ENCODE peak calls at places on chromosomes 7 and 10, in five cellular contexts. P is GM12865, R is transverse colon, O is IMR-90, A is BJ. E is an unnamed sample.

GRCh38 chr7:149598721-149599308 is 101.2 kb upstream of the ZNF746 start:
- DNase-seq in P (peak; percentile 65), R (no peak), O (peak; percentile 38), A (no peak), E (peak; percentile 53)

GRCh38 chr7:90618880-90619279 is 22.8 kb downstream of the CDK14 start:
- DNase-seq in P (no peak), R (no peak), O (no peak), A (no peak), E (no peak)

GRCh38 chr7:100825760-100826545 is 1.4 kb downstream of the EPHB4 start:
- DNase-seq in P (no peak), R (no peak), O (peak; percentile 59), A (no peak), E (peak; percentile 41)

GRCh38 chr10:113528876-113529275 is 24.0 kb upstream of the HABP2 start:
- DNase-seq in P (no peak), R (no peak), O (no peak), A (no peak), E (no peak)

GRCh38 chr7:1814089-1814811 is 144.2 kb downstream of the ELFN1 start:
- DNase-seq in P (no peak), R (no peak), O (no peak), A (no peak), E (no peak)

GRCh38 chr10:3668276-3668960 is 116.6 kb downstream of the KLF6 start:
- DNase-seq in P (no peak), R (peak; percentile 52), O (peak; percentile 84), A (peak; percentile 4), E (peak; percentile 94)

GRCh38 chr7:77524732-77525131 is 12.4 kb upstream of the PTPN12 start:
- DNase-seq in P (no peak), R (no peak), O (no peak), A (no peak), E (no peak)

GRCh38 chr7:155422599-155423336 is 35.2 kb upstream of the EN2 start:
- DNase-seq in P (no peak), R (no peak), O (no peak), A (no peak), E (no peak)

GRCh38 chr10:86203162-86203905 is 163.3 kb downstream of the GRID1 start:
- DNase-seq in P (peak; percentile 32), R (no peak), O (peak; percentile 10), A (no peak), E (peak; percentile 21)

GRCh38 chr7:26091933-26092332 is 60.1 kb upstream of the NFE2L3 start:
- DNase-seq in P (peak; percentile 30), R (no peak), O (peak; percentile 13), A (no peak), E (peak; percentile 10)

GRCh38 chr7:47088329-47089067 is 493.4 kb downstream of the TNS3 start:
- DNase-seq in P (peak; percentile 61), R (peak; percentile 27), O (peak; percentile 67), A (no peak), E (peak; percentile 78)

GRCh38 chr7:130695840-130696239 is 9.5 kb upstream of the TSGA13 start:
- DNase-seq in P (peak; percentile 36), R (no peak), O (peak; percentile 45), A (no peak), E (peak; percentile 61)

GRCh38 chr7:17147409-17147808 is 151.0 kb upstream of the AHR start:
- DNase-seq in P (no peak), R (no peak), O (no peak), A (no peak), E (no peak)

GRCh38 chr10:43204943-43205671 is 61.8 kb downstream of the RASGEF1A start:
- DNase-seq in P (peak; percentile 68), R (peak; percentile 38), O (peak; percentile 48), A (no peak), E (peak; percentile 62)

GRCh38 chr7:81594767-81595166 is 175.1 kb downstream of the HGF start:
- DNase-seq in P (no peak), R (no peak), O (peak; percentile 40), A (no peak), E (peak; percentile 97)

GRCh38 chr7:73833251-73833919 is 2.6 kb downstream of the CLDN4 start:
- DNase-seq in P (no peak), R (peak; percentile 82), O (no peak), A (no peak), E (no peak)

GRCh38 chr7:92432299-92432946 is 14.9 kb upstream of the GATAD1 start:
- DNase-seq in P (no peak), R (no peak), O (no peak), A (no peak), E (no peak)

GRCh38 chr7:3243680-3244079 is 57.4 kb upstream of the SDK1 start:
- DNase-seq in P (no peak), R (no peak), O (no peak), A (no peak), E (no peak)

GRCh38 chr10:123896217-123896927 is 4.8 kb upstream of the CPXM2 start:
- DNase-seq in P (no peak), R (no peak), O (no peak), A (no peak), E (no peak)

GRCh38 chr7:116864084-116864483 is 1.7 kb downstream of the CAPZA2 start:
- DNase-seq in P (no peak), R (no peak), O (no peak), A (no peak), E (no peak)

GRCh38 chr7:116862234-116863167 is at the start of gene CAPZA2:
- DNase-seq in P (peak; percentile 96), R (peak; percentile 95), O (peak; percentile 85), A (peak; percentile 40), E (peak; percentile 91)

GRCh38 chr7:116863168-116863670 is 832 bp downstream of the CAPZA2 start:
- DNase-seq in P (peak; percentile 19), R (peak; percentile 23), O (peak; percentile 21), A (no peak), E (peak; percentile 30)

GRCh38 chr7:116859323-116859722 is 3.1 kb upstream of the CAPZA2 start:
- DNase-seq in P (no peak), R (no peak), O (peak; percentile 87), A (peak; percentile 58), E (peak; percentile 88)

DNA sequence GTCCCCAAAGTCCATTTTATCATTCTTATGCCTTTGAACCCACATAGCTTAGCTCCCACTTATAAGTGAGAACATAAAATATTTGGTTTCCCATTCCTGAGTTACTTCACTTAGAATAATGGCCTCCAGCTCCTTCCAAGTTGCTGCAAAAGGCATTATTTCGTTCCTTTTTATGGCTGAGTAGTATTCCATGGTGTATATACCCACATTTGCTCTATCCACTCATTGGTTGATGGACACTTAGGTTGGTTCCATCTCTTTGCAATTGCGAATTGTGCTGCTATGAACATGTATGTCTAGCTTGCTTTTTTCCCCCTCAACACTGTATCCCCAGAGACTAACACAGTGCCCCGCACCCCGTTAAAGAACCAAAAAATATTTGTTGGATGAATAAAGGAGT is 670 bp upstream of the CAPZA2 start:
- DNase-seq in P (no peak), R (no peak), O (no peak), A (no peak), E (no peak)
- H3K4me3 ChIP-seq in P (no peak overlapping the region), R (no peak overlapping the region), O (no peak overlapping the region), A (no peak overlapping the region), E (no peak overlapping the region)

DNA sequence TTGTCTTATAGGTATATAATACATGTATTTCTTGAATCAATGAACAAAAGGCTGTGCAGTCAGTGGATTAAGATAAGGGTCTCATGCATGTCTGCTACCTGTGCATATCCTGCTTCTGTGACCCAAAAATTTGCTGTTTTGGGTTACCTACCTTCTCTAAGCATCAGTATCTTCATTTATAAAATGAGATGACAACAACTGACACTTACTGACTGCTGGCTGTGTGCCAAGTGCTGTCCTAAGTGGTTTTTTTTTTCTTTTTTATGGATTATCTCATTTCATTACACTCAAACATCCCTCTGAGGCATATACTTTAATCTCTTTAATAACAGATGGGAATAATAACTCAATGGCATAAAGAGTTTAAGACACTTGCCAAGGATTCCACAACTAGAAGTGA is 2.1 kb downstream of the PDK4 start:
- DNase-seq in P (no peak), R (no peak), O (no peak), A (no peak), E (no peak)
- H3K4me3 ChIP-seq in P (no peak overlapping the region), R (peak overlapping the region; percentile 71), O (no peak overlapping the region), A (no peak overlapping the region), E (peak overlapping the region; percentile 76)

GRCh38 chr7:96320437-96320836 is 1.5 kb downstream of the SLC25A13 start:
- DNase-seq in P (peak; percentile 74), R (no peak), O (no peak), A (no peak), E (no peak)
- H3K4me3 ChIP-seq in P (peak overlapping the region; percentile 80), R (peak overlapping the region; percentile 69), O (no peak overlapping the region), A (no peak overlapping the region), E (peak overlapping the region; percentile 82)

GRCh38 chr10:68900427-68901105 is 549 bp upstream of the DDX50 start:
- DNase-seq in P (no peak), R (no peak), O (peak; percentile 69), A (peak; percentile 32), E (no peak)
- H3K4me3 ChIP-seq in P (peak overlapping the region; percentile 67), R (peak overlapping the region; percentile 73), O (peak overlapping the region; percentile 86), A (peak overlapping the region; percentile 76), E (peak overlapping the region; percentile 69)

GRCh38 chr10:71045188-71045841 is 156.9 kb upstream of the PCBD1 start:
- DNase-seq in P (no peak), R (no peak), O (no peak), A (no peak), E (no peak)

GRCh38 chr10:71045936-71046335 is 157.6 kb upstream of the PCBD1 start:
- DNase-seq in P (no peak), R (no peak), O (no peak), A (no peak), E (no peak)

GRCh38 chr10:71043858-71044257 is 155.5 kb upstream of the PCBD1 start:
- DNase-seq in P (no peak), R (no peak), O (no peak), A (no peak), E (no peak)

GRCh38 chr10:71042699-71043098 is 154.3 kb upstream of the PCBD1 start:
- DNase-seq in P (no peak), R (no peak), O (no peak), A (no peak), E (no peak)

DNA sequence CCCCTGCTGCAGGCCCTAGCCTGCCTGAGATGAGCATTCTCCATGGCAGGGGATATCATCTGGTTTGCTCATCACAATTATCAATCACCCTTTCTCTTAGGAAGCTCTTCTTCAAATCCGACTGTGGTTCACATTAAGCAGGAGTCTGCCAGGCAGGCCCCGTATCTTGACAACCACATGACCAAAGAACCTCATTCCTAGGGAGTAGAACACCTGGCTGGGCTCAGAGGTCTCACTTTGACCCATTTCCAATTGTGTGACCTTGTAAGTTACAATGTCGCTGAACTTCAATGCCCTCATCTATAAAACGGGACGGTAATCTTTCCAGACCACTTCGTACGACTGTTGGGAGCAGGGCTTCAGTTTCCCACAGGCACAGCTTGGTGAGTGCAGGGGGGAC is 156.4 kb upstream of the PCBD1 start:
- DNase-seq in P (no peak), R (no peak), O (no peak), A (no peak), E (no peak)
- H3K4me3 ChIP-seq in P (no peak overlapping the region), R (no peak overlapping the region), O (no peak overlapping the region), A (no peak overlapping the region), E (no peak overlapping the region)

GRCh38 chr7:103651978-103652377 is 206.0 kb upstream of the SLC26A5 start:
- DNase-seq in P (no peak), R (no peak), O (no peak), A (no peak), E (no peak)
- H3K4me3 ChIP-seq in P (no peak overlapping the region), R (no peak overlapping the region), O (no peak overlapping the region), A (no peak overlapping the region), E (no peak overlapping the region)